ENCODE peak calls at places on chromosomes 2 and 18, in nine cellular contexts. W, U, X, T, O, M, Y, C and P are unnamed samples.

GRCh38 chr2:98908909-98909308 is 27.1 kb downstream of the CRACDL start:
- DNase-seq in W (no peak), U (no peak), X (no peak), T (no peak), O (no peak), M (no peak), Y (peak; percentile 2), C (peak; percentile 11), P (no peak)

GRCh38 chr18:55054591-55054990 is 95.3 kb upstream of the CCDC68 start:
- DNase-seq in W (no peak), U (no peak), X (no peak), T (no peak), O (no peak), M (no peak), Y (no peak), C (no peak), P (no peak)

GRCh38 chr2:56522605-56523089 is 338.9 kb downstream of the CCDC85A start:
- DNase-seq in W (no peak), U (no peak), X (no peak), T (no peak), O (no peak), M (no peak), Y (no peak), C (peak; percentile 41), P (no peak)

GRCh38 chr2:217647226-217647625 is 355.6 kb downstream of the TNS1 start:
- DNase-seq in W (no peak), U (no peak), X (no peak), T (no peak), O (no peak), M (no peak), Y (no peak), C (no peak), P (no peak)

GRCh38 chr2:195815083-195815482 is 158.1 kb downstream of the SLC39A10 start:
- DNase-seq in W (no peak), U (no peak), X (no peak), T (no peak), O (no peak), M (no peak), Y (no peak), C (no peak), P (no peak)

GRCh38 chr2:230455005-230455684 is 39.1 kb downstream of the SP100 start:
- DNase-seq in W (no peak), U (no peak), X (no peak), T (no peak), O (no peak), M (no peak), Y (no peak), C (no peak), P (no peak)

GRCh38 chr2:45651415-45652089 is at the start of gene PRKCE:
- DNase-seq in W (peak; percentile 87), U (peak; percentile 57), X (no peak), T (no peak), O (no peak), M (no peak), Y (peak; percentile 93), C (peak; percentile 61), P (peak; percentile 47)

GRCh38 chr18:51195602-51196115 is 1.8 kb downstream of the MEX3C start:
- DNase-seq in W (no peak), U (peak; percentile 44), X (peak; percentile 18), T (peak; percentile 6), O (no peak), M (no peak), Y (no peak), C (no peak), P (no peak)

GRCh38 chr2:218000137-218000536 is 2.7 kb downstream of the TNS1 start:
- DNase-seq in W (peak; percentile 85), U (no peak), X (no peak), T (no peak), O (no peak), M (no peak), Y (no peak), C (no peak), P (no peak)

GRCh38 chr2:138424436-138425140 is 77.0 kb upstream of the SPOPL start:
- DNase-seq in W (no peak), U (no peak), X (no peak), T (no peak), O (no peak), M (no peak), Y (no peak), C (no peak), P (no peak)

GRCh38 chr2:240564191-240564570 is 4.0 kb downstream of the DUSP28 start:
- DNase-seq in W (peak; percentile 32), U (no peak), X (no peak), T (no peak), O (no peak), M (no peak), Y (peak; percentile 76), C (no peak), P (no peak)

GRCh38 chr2:240566203-240567136 is 1.8 kb upstream of the RNPEPL1 start:
- DNase-seq in W (peak; percentile 98), U (peak; percentile 91), X (peak; percentile 81), T (peak; percentile 84), O (peak; percentile 57), M (peak; percentile 80), Y (peak; percentile 99), C (peak; percentile 97), P (peak; percentile 77)

GRCh38 chr2:240564571-240565266 is 3.6 kb upstream of the RNPEPL1 start:
- DNase-seq in W (no peak), U (peak; percentile 17), X (no peak), T (no peak), O (no peak), M (no peak), Y (peak; percentile 73), C (no peak), P (no peak)

GRCh38 chr2:240567137-240567871 is 980 bp upstream of the RNPEPL1 start:
- DNase-seq in W (peak; percentile 68), U (peak; percentile 18), X (no peak), T (no peak), O (no peak), M (no peak), Y (peak; percentile 86), C (peak; percentile 42), P (no peak)

DNA sequence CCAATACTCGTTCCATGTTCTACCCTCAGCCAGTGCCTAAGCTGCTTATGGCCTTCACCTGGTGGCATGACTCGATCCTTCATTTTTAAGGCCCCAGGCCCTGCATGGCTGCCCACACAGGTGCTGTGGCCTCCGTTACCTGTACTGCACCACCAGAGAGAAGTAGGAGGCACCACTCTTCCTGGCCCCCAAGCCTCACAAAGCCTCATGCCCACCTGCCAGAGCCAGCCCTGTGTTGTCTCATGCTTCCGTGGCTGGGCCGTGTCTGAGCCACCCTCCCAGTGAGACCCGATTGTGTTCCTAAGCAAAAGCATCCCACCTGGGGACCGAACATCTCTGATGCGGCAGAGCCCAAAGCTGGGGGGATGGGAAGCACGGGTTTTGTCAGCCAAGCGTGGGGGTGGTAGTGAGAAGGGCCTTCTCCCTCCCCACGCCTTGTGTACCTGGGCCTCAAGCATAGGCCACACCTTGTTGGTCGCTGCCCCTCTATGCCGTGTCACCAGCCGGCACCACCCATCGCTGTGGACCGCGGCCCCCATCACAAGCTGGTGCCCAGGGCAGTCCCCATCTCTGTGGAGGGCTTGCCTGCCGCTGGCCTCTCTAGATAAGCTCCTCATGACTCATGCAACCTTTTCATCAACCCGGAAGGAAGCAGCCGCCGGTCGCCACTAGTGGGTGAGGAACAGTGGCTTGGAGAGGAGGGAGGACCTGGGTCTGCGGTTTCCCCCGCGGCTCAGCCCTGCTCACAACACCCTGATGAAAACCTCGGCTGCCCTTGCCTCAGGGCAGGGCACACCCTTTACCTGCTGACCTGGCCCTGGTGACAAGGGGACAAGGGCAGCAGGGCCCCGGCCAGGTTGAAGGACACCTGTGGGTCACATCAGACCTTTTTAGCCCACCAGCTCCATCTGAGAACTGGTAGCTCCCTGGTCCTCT is 2.7 kb upstream of the RNPEPL1 start:
- DNase-seq in W (peak; percentile 83), U (peak; percentile 86), X (peak; percentile 87), T (peak; percentile 79), O (peak; percentile 63), M (no peak), Y (peak; percentile 98), C (peak; percentile 91), P (peak; percentile 51)
- TF ChIP-seq POLR2AphosphoS5 in W (no peak), U (peak; percentile 64), X (peak; percentile 83), T (peak; percentile 64), O (no peak), M (no peak), Y (peak; percentile 88), C (peak; percentile 88), P (peak; percentile 57)

GRCh38 chr2:53093355-53093754 is 674.2 kb upstream of the CHAC2 start:
- DNase-seq in W (no peak), U (no peak), X (no peak), T (no peak), O (no peak), M (no peak), Y (no peak), C (no peak), P (no peak)

GRCh38 chr2:53095664-53096063 is 671.9 kb upstream of the CHAC2 start:
- DNase-seq in W (no peak), U (no peak), X (no peak), T (no peak), O (no peak), M (no peak), Y (no peak), C (no peak), P (no peak)

GRCh38 chr2:53096346-53096745 is 671.3 kb upstream of the CHAC2 start:
- DNase-seq in W (no peak), U (no peak), X (no peak), T (no peak), O (no peak), M (no peak), Y (no peak), C (no peak), P (no peak)

GRCh38 chr2:53098323-53099073 is 669.1 kb upstream of the CHAC2 start:
- DNase-seq in W (no peak), U (no peak), X (no peak), T (no peak), O (no peak), M (no peak), Y (no peak), C (no peak), P (no peak)

DNA sequence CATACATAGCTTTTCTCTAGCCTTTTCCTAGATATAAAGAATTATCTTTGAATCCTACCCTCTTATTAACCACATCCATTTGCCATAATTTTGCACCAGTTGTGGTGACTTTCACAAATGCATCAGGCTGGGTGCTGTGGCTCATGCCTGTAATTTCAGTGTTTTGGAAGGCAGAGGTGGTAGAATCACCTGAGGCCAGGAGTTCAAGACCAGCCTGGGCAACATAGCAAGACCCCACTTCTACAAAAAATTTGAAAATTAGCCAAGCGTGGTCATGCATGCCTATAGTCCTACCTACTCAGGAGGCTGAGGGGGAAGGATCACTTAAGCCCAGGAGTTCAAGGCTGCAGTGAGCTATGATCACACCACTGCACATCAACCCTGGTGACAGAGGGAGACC is 672.4 kb upstream of the CHAC2 start:
- DNase-seq in W (no peak), U (no peak), X (no peak), T (no peak), O (no peak), M (no peak), Y (no peak), C (no peak), P (no peak)
- TF ChIP-seq POLR2A in W (no peak), U (no peak), X (no peak), T (no peak), O (no peak), M (no peak), Y (no peak), C (no peak), P (no peak)

GRCh38 chr2:61017556-61018318 is at the start of the genes PEX13 and PUS10:
- DNase-seq in W (peak; percentile 83), U (peak; percentile 62), X (peak; percentile 73), T (peak; percentile 86), O (peak; percentile 17), M (peak; percentile 53), Y (peak; percentile 91), C (peak; percentile 80), P (peak; percentile 64)
- TF ChIP-seq POLR2AphosphoS5 in W (peak; percentile 27), U (no peak), X (peak; percentile 81), T (peak; percentile 57), O (no peak), M (peak; percentile 70), Y (peak; percentile 78), C (no peak), P (no peak)

GRCh38 chr2:70633508-70633907 is 79.9 kb upstream of the TGFA start:
- DNase-seq in W (no peak), U (no peak), X (no peak), T (no peak), O (no peak), M (no peak), Y (no peak), C (no peak), P (no peak)
- TF ChIP-seq POLR2A in W (no peak), U (no peak), X (no peak), T (no peak), O (no peak), M (no peak), Y (no peak), C (no peak), P (no peak)